ENCODE peak calls at places on chromosomes 3 and 15, in five cellular contexts. One of them, this sample, is unnamed. For H3K27me3, the result is how much of the 10 kb centered on the place peaks cover.

GRCh38 chr3:171833775-171834460 is 9.2 kb upstream of the TMEM212 start:
- DNase-seq in small intestine: peak
- DNase-seq in tibial nerve: no peak
- DNase-seq in RWPE2: no peak
- DNase-seq in CD8-positive, alpha-beta T cell: no peak
- DNase-seq in this sample: no peak

GRCh38 chr3:139561959-139562676 is 22.6 kb upstream of the RBP1 start:
- DNase-seq in small intestine: peak
- DNase-seq in tibial nerve: peak
- DNase-seq in RWPE2: no peak
- DNase-seq in CD8-positive, alpha-beta T cell: no peak
- DNase-seq in this sample: no peak

GRCh38 chr3:62672270-62672987 is 202.8 kb downstream of the CADPS start:
- DNase-seq in small intestine: no peak
- DNase-seq in tibial nerve: no peak
- DNase-seq in RWPE2: no peak
- DNase-seq in CD8-positive, alpha-beta T cell: no peak
- DNase-seq in this sample: no peak

GRCh38 chr3:110859993-110860392 is 211.6 kb upstream of the NECTIN3 start:
- DNase-seq in small intestine: no peak
- DNase-seq in tibial nerve: no peak
- DNase-seq in RWPE2: no peak
- DNase-seq in CD8-positive, alpha-beta T cell: no peak
- DNase-seq in this sample: no peak

GRCh38 chr3:197261164-197261509 is 37.3 kb downstream of the DLG1 start:
- DNase-seq in small intestine: no peak
- DNase-seq in tibial nerve: no peak
- DNase-seq in RWPE2: no peak
- DNase-seq in CD8-positive, alpha-beta T cell: no peak
- DNase-seq in this sample: no peak

GRCh38 chr3:173502983-173503568 is 105.5 kb downstream of the NLGN1 start:
- DNase-seq in small intestine: no peak
- DNase-seq in tibial nerve: no peak
- DNase-seq in RWPE2: no peak
- DNase-seq in CD8-positive, alpha-beta T cell: no peak
- DNase-seq in this sample: no peak

GRCh38 chr15:25439456-25439836 is 622 bp upstream of the UBE3A start:
- DNase-seq in small intestine: peak
- DNase-seq in tibial nerve: no peak
- DNase-seq in RWPE2: no peak
- DNase-seq in CD8-positive, alpha-beta T cell: no peak
- DNase-seq in this sample: no peak

GRCh38 chr3:48151807-48152427 is 36.3 kb downstream of the CDC25A start:
- DNase-seq in small intestine: peak
- DNase-seq in tibial nerve: no peak
- DNase-seq in RWPE2: no peak
- DNase-seq in CD8-positive, alpha-beta T cell: no peak
- DNase-seq in this sample: no peak

GRCh38 chr3:114223146-114223545 is 14.2 kb downstream of the ZNF80 start:
- DNase-seq in small intestine: peak
- DNase-seq in tibial nerve: no peak
- DNase-seq in RWPE2: no peak
- DNase-seq in CD8-positive, alpha-beta T cell: no peak
- DNase-seq in this sample: no peak

GRCh38 chr3:173473237-173473636 is 75.7 kb downstream of the NLGN1 start:
- DNase-seq in small intestine: no peak
- DNase-seq in tibial nerve: no peak
- DNase-seq in RWPE2: no peak
- DNase-seq in CD8-positive, alpha-beta T cell: no peak
- DNase-seq in this sample: no peak

GRCh38 chr3:126300761-126301481 is 56.3 kb downstream of the KLF15 start:
- DNase-seq in small intestine: peak
- DNase-seq in tibial nerve: no peak
- DNase-seq in RWPE2: no peak
- DNase-seq in CD8-positive, alpha-beta T cell: no peak
- DNase-seq in this sample: no peak

GRCh38 chr15:54990793-54991192 is 205.9 kb downstream of the RSL24D1 start:
- DNase-seq in small intestine: no peak
- DNase-seq in tibial nerve: no peak
- DNase-seq in RWPE2: no peak
- DNase-seq in CD8-positive, alpha-beta T cell: no peak
- DNase-seq in this sample: no peak

GRCh38 chr3:133547432-133548041 is 25.9 kb upstream of the CDV3 start:
- DNase-seq in small intestine: no peak
- DNase-seq in tibial nerve: no peak
- DNase-seq in RWPE2: no peak
- DNase-seq in CD8-positive, alpha-beta T cell: no peak
- DNase-seq in this sample: no peak

GRCh38 chr3:31900583-31900982 is 80.5 kb downstream of the OSBPL10 start:
- DNase-seq in small intestine: no peak
- DNase-seq in tibial nerve: no peak
- DNase-seq in RWPE2: no peak
- DNase-seq in CD8-positive, alpha-beta T cell: no peak
- DNase-seq in this sample: no peak

GRCh38 chr3:153165211-153165815 is 3.3 kb downstream of the RAP2B start:
- DNase-seq in small intestine: no peak
- DNase-seq in tibial nerve: no peak
- DNase-seq in RWPE2: no peak
- DNase-seq in CD8-positive, alpha-beta T cell: no peak
- DNase-seq in this sample: peak

GRCh38 chr15:100873029-100873677 is 6.5 kb upstream of the ALDH1A3 start:
- DNase-seq in small intestine: peak
- DNase-seq in tibial nerve: peak
- DNase-seq in RWPE2: peak
- DNase-seq in CD8-positive, alpha-beta T cell: peak
- DNase-seq in this sample: peak

GRCh38 chr3:170876537-170876936 is 6.5 kb upstream of the RPL22L1 start:
- DNase-seq in small intestine: no peak
- DNase-seq in tibial nerve: no peak
- DNase-seq in RWPE2: no peak
- DNase-seq in CD8-positive, alpha-beta T cell: no peak
- DNase-seq in this sample: no peak

GRCh38 chr3:189188466-189188865 is 16.7 kb downstream of the TPRG1 start:
- DNase-seq in small intestine: peak
- DNase-seq in tibial nerve: no peak
- DNase-seq in RWPE2: no peak
- DNase-seq in CD8-positive, alpha-beta T cell: no peak
- DNase-seq in this sample: no peak

GRCh38 chr3:41716391-41716910 is 245.5 kb downstream of the ULK4 start:
- DNase-seq in small intestine: no peak
- DNase-seq in tibial nerve: no peak
- DNase-seq in RWPE2: no peak
- DNase-seq in CD8-positive, alpha-beta T cell: no peak
- DNase-seq in this sample: no peak

GRCh38 chr3:43086460-43087165 is 19.3 kb downstream of the POMGNT2 start:
- DNase-seq in small intestine: no peak
- DNase-seq in tibial nerve: no peak
- DNase-seq in RWPE2: no peak
- DNase-seq in CD8-positive, alpha-beta T cell: no peak
- DNase-seq in this sample: no peak

GRCh38 chr3:33577173-33577572 is 137.0 kb upstream of the UBP1 start:
- DNase-seq in small intestine: peak
- DNase-seq in tibial nerve: no peak
- DNase-seq in RWPE2: no peak
- DNase-seq in CD8-positive, alpha-beta T cell: no peak
- DNase-seq in this sample: no peak

GRCh38 chr3:184549793-184550585 is 11.6 kb upstream of the EPHB3 start:
- DNase-seq in small intestine: no peak
- DNase-seq in tibial nerve: no peak
- DNase-seq in RWPE2: no peak
- DNase-seq in CD8-positive, alpha-beta T cell: no peak
- DNase-seq in this sample: no peak

DNA sequence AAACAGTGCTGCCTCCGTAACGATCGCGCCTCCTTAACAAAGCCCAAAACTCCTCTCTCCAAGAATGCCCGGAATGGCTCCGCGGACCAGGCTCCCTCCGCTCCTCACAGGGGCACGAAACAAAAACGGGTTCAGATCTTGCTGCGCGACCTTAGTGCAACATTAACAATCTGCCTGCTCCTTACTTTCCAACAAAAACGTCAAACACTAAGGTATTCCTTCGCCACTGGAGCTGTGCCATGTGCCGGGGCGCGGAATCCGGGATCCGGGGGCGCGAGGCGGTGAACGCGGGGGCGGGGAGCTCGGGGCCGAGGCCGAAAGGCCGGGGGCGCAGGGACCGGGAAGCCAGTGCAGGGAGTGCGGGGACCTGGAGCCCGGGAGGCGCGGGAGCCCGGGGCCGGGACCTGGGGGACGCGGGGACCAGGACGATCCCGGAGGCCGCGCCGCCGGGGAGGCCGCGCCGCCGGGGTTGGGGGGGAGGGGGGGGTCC is 424 bp downstream of the CYFIP1 start:
- DNase-seq in small intestine: peak
- DNase-seq in tibial nerve: no peak
- DNase-seq in RWPE2: peak
- DNase-seq in CD8-positive, alpha-beta T cell: no peak
- DNase-seq in this sample: peak
- H3K27ac ChIP-seq in small intestine: peak
- H3K27ac ChIP-seq in tibial nerve: peak
- H3K27ac ChIP-seq in RWPE2: peak
- H3K27ac ChIP-seq in CD8-positive, alpha-beta T cell: no peak
- H3K27ac ChIP-seq in this sample: no peak

GRCh38 chr3:101942356-101942755 is 93.0 kb downstream of the NFKBIZ start:
- DNase-seq in small intestine: no peak
- DNase-seq in tibial nerve: no peak
- DNase-seq in RWPE2: no peak
- DNase-seq in CD8-positive, alpha-beta T cell: no peak
- DNase-seq in this sample: no peak

GRCh38 chr3:101940521-101940992 is 91.2 kb downstream of the NFKBIZ start:
- DNase-seq in small intestine: no peak
- DNase-seq in tibial nerve: no peak
- DNase-seq in RWPE2: peak
- DNase-seq in CD8-positive, alpha-beta T cell: no peak
- DNase-seq in this sample: peak

GRCh38 chr3:101943028-101943427 is 93.7 kb downstream of the NFKBIZ start:
- DNase-seq in small intestine: no peak
- DNase-seq in tibial nerve: no peak
- DNase-seq in RWPE2: no peak
- DNase-seq in CD8-positive, alpha-beta T cell: no peak
- DNase-seq in this sample: no peak

GRCh38 chr3:101939391-101939790 is 90.1 kb downstream of the NFKBIZ start:
- DNase-seq in small intestine: no peak
- DNase-seq in tibial nerve: no peak
- DNase-seq in RWPE2: no peak
- DNase-seq in CD8-positive, alpha-beta T cell: no peak
- DNase-seq in this sample: no peak

GRCh38 chr3:101941253-101942039 is 92.1 kb downstream of the NFKBIZ start:
- DNase-seq in small intestine: no peak
- DNase-seq in tibial nerve: no peak
- DNase-seq in RWPE2: no peak
- DNase-seq in CD8-positive, alpha-beta T cell: no peak
- DNase-seq in this sample: no peak
- H3K4me3 ChIP-seq in small intestine: no peak
- H3K4me3 ChIP-seq in tibial nerve: no peak
- H3K4me3 ChIP-seq in RWPE2: no peak
- H3K4me3 ChIP-seq in CD8-positive, alpha-beta T cell: no peak
- H3K4me3 ChIP-seq in this sample: no peak

DNA sequence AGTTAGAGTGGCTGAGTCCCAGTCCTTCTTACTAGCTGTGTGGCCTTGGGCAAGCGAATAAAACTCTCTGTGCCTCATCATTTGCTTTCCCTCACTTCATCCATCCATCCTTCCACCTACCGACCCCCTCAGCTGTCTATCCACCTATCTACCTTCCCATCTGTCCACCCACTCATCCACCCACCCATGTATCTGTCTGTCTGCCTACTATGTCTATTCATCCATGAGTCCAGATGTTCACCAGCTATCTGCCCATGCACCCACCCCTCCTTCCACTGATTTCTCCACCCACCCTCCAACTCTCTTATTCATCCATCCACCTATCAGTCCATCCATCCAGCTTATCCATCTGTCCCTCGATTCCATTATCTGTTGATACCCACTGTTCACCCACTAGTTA is 60.4 kb upstream of the ATP2B2 start:
- DNase-seq in small intestine: no peak
- DNase-seq in tibial nerve: no peak
- DNase-seq in RWPE2: no peak
- DNase-seq in CD8-positive, alpha-beta T cell: no peak
- DNase-seq in this sample: no peak
- H3K27me3 ChIP-seq in small intestine: under half
- H3K27me3 ChIP-seq in tibial nerve: under half
- H3K27me3 ChIP-seq in RWPE2: under half
- H3K27me3 ChIP-seq in CD8-positive, alpha-beta T cell: under half
- H3K27me3 ChIP-seq in this sample: under half

GRCh38 chr15:63765338-63765737 is 68.4 kb downstream of the HERC1 start:
- DNase-seq in small intestine: no peak
- DNase-seq in tibial nerve: no peak
- DNase-seq in RWPE2: no peak
- DNase-seq in CD8-positive, alpha-beta T cell: no peak
- DNase-seq in this sample: no peak
- H3K27ac ChIP-seq in small intestine: no peak
- H3K27ac ChIP-seq in tibial nerve: no peak
- H3K27ac ChIP-seq in RWPE2: no peak
- H3K27ac ChIP-seq in CD8-positive, alpha-beta T cell: no peak
- H3K27ac ChIP-seq in this sample: no peak

DNA sequence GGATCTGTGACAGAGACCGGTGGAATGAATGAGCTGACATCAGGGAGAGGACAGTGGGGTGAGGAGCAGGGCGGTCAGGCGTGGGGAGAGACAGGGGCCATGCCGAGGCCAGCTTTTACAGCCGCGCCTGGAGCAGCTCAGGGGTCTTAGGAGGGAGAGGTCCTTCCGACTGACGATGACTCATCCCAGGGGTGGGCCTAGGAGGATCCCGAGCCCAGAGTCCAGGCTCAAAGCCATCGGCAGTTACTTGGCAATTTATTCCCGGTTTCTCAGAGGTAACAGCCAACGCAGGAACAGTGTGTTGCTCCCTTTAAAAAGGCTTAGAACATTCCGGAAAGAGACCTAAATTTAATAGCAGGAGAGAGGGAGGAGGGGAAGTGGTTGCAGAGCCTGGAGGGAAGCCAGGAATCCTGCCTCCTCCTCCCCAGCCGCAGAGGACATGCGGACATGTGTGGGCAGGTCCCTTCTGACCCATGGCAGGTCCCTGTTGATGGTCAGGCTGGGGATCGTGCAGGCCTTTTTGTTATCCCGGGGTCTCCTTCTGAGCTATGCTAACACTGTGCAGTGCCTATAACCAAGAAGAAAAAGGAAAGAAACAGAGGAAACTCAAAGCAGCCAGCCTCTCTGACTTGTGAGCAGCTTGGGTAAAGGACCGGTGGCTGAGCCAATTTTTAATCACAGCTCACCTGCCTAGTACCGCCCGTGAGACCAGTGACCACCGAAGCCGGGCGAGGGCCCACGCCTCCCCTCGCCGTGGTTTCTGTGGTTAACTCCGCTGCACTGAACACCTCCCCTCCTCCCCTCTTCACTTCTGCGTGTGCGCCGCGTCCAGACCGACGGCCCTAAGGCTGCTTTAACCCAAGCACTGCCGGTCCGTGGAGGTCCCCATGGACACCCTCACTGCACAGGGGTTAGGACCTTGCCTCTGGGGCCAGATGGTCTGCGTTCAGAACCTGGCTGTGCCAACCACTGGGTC is 392.4 kb upstream of the PROK2 start:
- DNase-seq in small intestine: no peak
- DNase-seq in tibial nerve: no peak
- DNase-seq in RWPE2: no peak
- DNase-seq in CD8-positive, alpha-beta T cell: no peak
- DNase-seq in this sample: peak
- H3K4me3 ChIP-seq in small intestine: no peak
- H3K4me3 ChIP-seq in tibial nerve: peak
- H3K4me3 ChIP-seq in RWPE2: no peak
- H3K4me3 ChIP-seq in CD8-positive, alpha-beta T cell: no peak
- H3K4me3 ChIP-seq in this sample: no peak